ENCODE peak calls at places on chromosomes 11 and 22, in ten cellular contexts. One of them, this sample, is unnamed.

GRCh38 chr22:37607010-37607911 is 1.4 kb upstream of the GGA1 start:
- DNase-seq in AG10803: peak
- DNase-seq in bronchial epithelial cell: peak
- DNase-seq in adrenal gland: peak
- DNase-seq in astrocyte of the spinal cord: peak
- DNase-seq in RWPE1: peak
- DNase-seq in endothelial cell: peak
- DNase-seq in MM.1S: peak
- DNase-seq in H1: peak
- DNase-seq in cardiac fibroblast: peak
- DNase-seq in this sample: no peak

GRCh38 chr11:76637491-76638266 is 32.9 kb downstream of the LRRC32 start:
- DNase-seq in AG10803: no peak
- DNase-seq in bronchial epithelial cell: no peak
- DNase-seq in adrenal gland: peak
- DNase-seq in astrocyte of the spinal cord: no peak
- DNase-seq in RWPE1: no peak
- DNase-seq in endothelial cell: peak
- DNase-seq in MM.1S: no peak
- DNase-seq in H1: no peak
- DNase-seq in cardiac fibroblast: no peak
- DNase-seq in this sample: no peak

GRCh38 chr11:57248780-57249383 is 11.8 kb upstream of the APLNR start:
- DNase-seq in AG10803: peak
- DNase-seq in bronchial epithelial cell: peak
- DNase-seq in adrenal gland: peak
- DNase-seq in astrocyte of the spinal cord: peak
- DNase-seq in RWPE1: peak
- DNase-seq in endothelial cell: peak
- DNase-seq in MM.1S: peak
- DNase-seq in H1: peak
- DNase-seq in cardiac fibroblast: peak
- DNase-seq in this sample: peak

GRCh38 chr22:39650996-39651782 is 80.6 kb downstream of the CACNA1I start:
- DNase-seq in AG10803: no peak
- DNase-seq in bronchial epithelial cell: no peak
- DNase-seq in adrenal gland: no peak
- DNase-seq in astrocyte of the spinal cord: no peak
- DNase-seq in RWPE1: no peak
- DNase-seq in endothelial cell: no peak
- DNase-seq in MM.1S: no peak
- DNase-seq in H1: no peak
- DNase-seq in cardiac fibroblast: no peak
- DNase-seq in this sample: no peak

GRCh38 chr11:69055598-69056516 is 7.1 kb downstream of the TPCN2 start:
- DNase-seq in AG10803: no peak
- DNase-seq in bronchial epithelial cell: no peak
- DNase-seq in adrenal gland: no peak
- DNase-seq in astrocyte of the spinal cord: no peak
- DNase-seq in RWPE1: no peak
- DNase-seq in endothelial cell: no peak
- DNase-seq in MM.1S: peak
- DNase-seq in H1: no peak
- DNase-seq in cardiac fibroblast: no peak
- DNase-seq in this sample: no peak

GRCh38 chr11:110874651-110875050 is 162.4 kb upstream of the ARHGAP20 start:
- DNase-seq in AG10803: no peak
- DNase-seq in bronchial epithelial cell: no peak
- DNase-seq in adrenal gland: no peak
- DNase-seq in astrocyte of the spinal cord: no peak
- DNase-seq in RWPE1: no peak
- DNase-seq in endothelial cell: no peak
- DNase-seq in MM.1S: no peak
- DNase-seq in H1: no peak
- DNase-seq in cardiac fibroblast: no peak
- DNase-seq in this sample: no peak

GRCh38 chr22:31496735-31497146 is 405 bp downstream of the SFI1 start:
- DNase-seq in AG10803: peak
- DNase-seq in bronchial epithelial cell: no peak
- DNase-seq in adrenal gland: peak
- DNase-seq in astrocyte of the spinal cord: peak
- DNase-seq in RWPE1: no peak
- DNase-seq in endothelial cell: peak
- DNase-seq in MM.1S: no peak
- DNase-seq in H1: no peak
- DNase-seq in cardiac fibroblast: peak
- DNase-seq in this sample: no peak

GRCh38 chr11:69409812-69410645 is 71.4 kb upstream of the LINC01488 start:
- DNase-seq in AG10803: no peak
- DNase-seq in bronchial epithelial cell: no peak
- DNase-seq in adrenal gland: no peak
- DNase-seq in astrocyte of the spinal cord: no peak
- DNase-seq in RWPE1: no peak
- DNase-seq in endothelial cell: no peak
- DNase-seq in MM.1S: no peak
- DNase-seq in H1: no peak
- DNase-seq in cardiac fibroblast: no peak
- DNase-seq in this sample: no peak

GRCh38 chr11:88689548-88690240 is 352.2 kb upstream of the CTSC start:
- DNase-seq in AG10803: no peak
- DNase-seq in bronchial epithelial cell: no peak
- DNase-seq in adrenal gland: no peak
- DNase-seq in astrocyte of the spinal cord: no peak
- DNase-seq in RWPE1: peak
- DNase-seq in endothelial cell: no peak
- DNase-seq in MM.1S: no peak
- DNase-seq in H1: no peak
- DNase-seq in cardiac fibroblast: no peak
- DNase-seq in this sample: no peak

GRCh38 chr11:78200061-78200460 is 11.3 kb downstream of the USP35 start:
- DNase-seq in AG10803: no peak
- DNase-seq in bronchial epithelial cell: no peak
- DNase-seq in adrenal gland: peak
- DNase-seq in astrocyte of the spinal cord: no peak
- DNase-seq in RWPE1: no peak
- DNase-seq in endothelial cell: no peak
- DNase-seq in MM.1S: no peak
- DNase-seq in H1: no peak
- DNase-seq in cardiac fibroblast: no peak
- DNase-seq in this sample: no peak

GRCh38 chr22:32476286-32476685 is 1.7 kb downstream of the FBXO7 start:
- DNase-seq in AG10803: no peak
- DNase-seq in bronchial epithelial cell: no peak
- DNase-seq in adrenal gland: no peak
- DNase-seq in astrocyte of the spinal cord: no peak
- DNase-seq in RWPE1: no peak
- DNase-seq in endothelial cell: no peak
- DNase-seq in MM.1S: peak
- DNase-seq in H1: no peak
- DNase-seq in cardiac fibroblast: peak
- DNase-seq in this sample: no peak

GRCh38 chr11:119179983-119180382 is 5.3 kb upstream of the NHERF4 start:
- DNase-seq in AG10803: no peak
- DNase-seq in bronchial epithelial cell: no peak
- DNase-seq in adrenal gland: no peak
- DNase-seq in astrocyte of the spinal cord: no peak
- DNase-seq in RWPE1: no peak
- DNase-seq in endothelial cell: no peak
- DNase-seq in MM.1S: no peak
- DNase-seq in H1: no peak
- DNase-seq in cardiac fibroblast: no peak
- DNase-seq in this sample: no peak

DNA sequence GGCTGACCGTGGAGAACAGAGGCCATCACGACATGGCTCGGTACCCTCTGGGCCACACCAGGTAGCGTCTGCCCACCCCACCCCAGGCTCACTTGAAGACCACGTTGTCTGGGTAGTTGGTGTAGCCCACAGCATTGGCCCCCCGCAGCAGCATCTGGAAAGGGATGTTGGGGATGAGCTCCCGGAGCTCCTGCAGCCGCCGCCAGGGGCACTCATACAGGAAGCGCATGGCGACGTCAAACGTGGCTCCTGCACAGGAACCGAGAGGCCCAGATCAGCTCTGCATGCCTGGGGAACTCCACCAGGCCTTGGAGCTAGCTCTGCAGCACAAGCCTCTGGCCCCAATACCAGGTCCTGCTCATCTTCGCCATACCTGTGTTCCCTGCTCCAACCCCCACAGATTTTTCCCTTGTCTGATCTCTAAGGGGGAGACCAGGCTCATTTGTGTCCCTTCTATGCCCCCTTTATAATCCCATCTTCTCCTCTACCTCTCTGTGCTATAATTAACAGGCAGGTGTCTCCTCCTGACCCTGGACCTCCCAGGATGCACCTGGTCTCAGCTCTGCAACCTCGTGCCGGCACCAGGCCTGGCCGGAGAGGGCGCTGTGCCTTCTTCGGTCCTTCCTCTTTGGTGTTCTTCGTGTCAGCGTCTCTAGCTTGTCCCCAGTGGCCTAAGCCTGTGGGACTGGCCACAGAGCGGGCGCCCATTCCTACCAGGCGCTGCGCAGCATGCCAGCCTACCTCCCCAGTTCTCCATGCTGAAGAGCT is 5.0 kb upstream of the LRFN4 start:
- DNase-seq in AG10803: no peak
- DNase-seq in bronchial epithelial cell: no peak
- DNase-seq in adrenal gland: no peak
- DNase-seq in astrocyte of the spinal cord: no peak
- DNase-seq in RWPE1: no peak
- DNase-seq in endothelial cell: peak
- DNase-seq in MM.1S: peak
- DNase-seq in H1: no peak
- DNase-seq in cardiac fibroblast: no peak
- DNase-seq in this sample: no peak
- TF ChIP-seq CTCF in AG10803: no peak
- TF ChIP-seq CTCF in bronchial epithelial cell: peak
- TF ChIP-seq CTCF in adrenal gland: no peak
- TF ChIP-seq CTCF in astrocyte of the spinal cord: peak
- TF ChIP-seq CTCF in RWPE1: no peak
- TF ChIP-seq CTCF in endothelial cell: peak
- TF ChIP-seq CTCF in MM.1S: peak
- TF ChIP-seq CTCF in H1: no peak
- TF ChIP-seq CTCF in cardiac fibroblast: peak
- TF ChIP-seq CTCF in this sample: no peak

GRCh38 chr11:304915-305833 is 2.4 kb upstream of the IFITM2 start:
- DNase-seq in AG10803: peak
- DNase-seq in bronchial epithelial cell: peak
- DNase-seq in adrenal gland: peak
- DNase-seq in astrocyte of the spinal cord: peak
- DNase-seq in RWPE1: peak
- DNase-seq in endothelial cell: peak
- DNase-seq in MM.1S: peak
- DNase-seq in H1: no peak
- DNase-seq in cardiac fibroblast: peak
- DNase-seq in this sample: peak
- TF ChIP-seq CTCF in AG10803: peak
- TF ChIP-seq CTCF in bronchial epithelial cell: peak
- TF ChIP-seq CTCF in adrenal gland: peak
- TF ChIP-seq CTCF in astrocyte of the spinal cord: peak
- TF ChIP-seq CTCF in RWPE1: peak
- TF ChIP-seq CTCF in endothelial cell: no peak
- TF ChIP-seq CTCF in MM.1S: peak
- TF ChIP-seq CTCF in H1: peak
- TF ChIP-seq CTCF in cardiac fibroblast: peak
- TF ChIP-seq CTCF in this sample: peak

GRCh38 chr22:49302150-49302460 is 525.6 kb downstream of the BRD1 start:
- DNase-seq in AG10803: no peak
- DNase-seq in bronchial epithelial cell: no peak
- DNase-seq in adrenal gland: no peak
- DNase-seq in astrocyte of the spinal cord: no peak
- DNase-seq in RWPE1: no peak
- DNase-seq in endothelial cell: no peak
- DNase-seq in MM.1S: no peak
- DNase-seq in H1: no peak
- DNase-seq in cardiac fibroblast: no peak
- DNase-seq in this sample: no peak

GRCh38 chr22:49299821-49300231 is 527.8 kb downstream of the BRD1 start:
- DNase-seq in AG10803: no peak
- DNase-seq in bronchial epithelial cell: no peak
- DNase-seq in adrenal gland: no peak
- DNase-seq in astrocyte of the spinal cord: no peak
- DNase-seq in RWPE1: no peak
- DNase-seq in endothelial cell: no peak
- DNase-seq in MM.1S: no peak
- DNase-seq in H1: no peak
- DNase-seq in cardiac fibroblast: no peak
- DNase-seq in this sample: no peak

GRCh38 chr22:49301398-49302149 is 526.1 kb downstream of the BRD1 start:
- DNase-seq in AG10803: no peak
- DNase-seq in bronchial epithelial cell: no peak
- DNase-seq in adrenal gland: no peak
- DNase-seq in astrocyte of the spinal cord: no peak
- DNase-seq in RWPE1: no peak
- DNase-seq in endothelial cell: no peak
- DNase-seq in MM.1S: no peak
- DNase-seq in H1: no peak
- DNase-seq in cardiac fibroblast: no peak
- DNase-seq in this sample: no peak

GRCh38 chr22:49300241-49300640 is 527.4 kb downstream of the BRD1 start:
- DNase-seq in AG10803: no peak
- DNase-seq in bronchial epithelial cell: no peak
- DNase-seq in adrenal gland: no peak
- DNase-seq in astrocyte of the spinal cord: no peak
- DNase-seq in RWPE1: no peak
- DNase-seq in endothelial cell: no peak
- DNase-seq in MM.1S: no peak
- DNase-seq in H1: no peak
- DNase-seq in cardiac fibroblast: no peak
- DNase-seq in this sample: no peak

DNA sequence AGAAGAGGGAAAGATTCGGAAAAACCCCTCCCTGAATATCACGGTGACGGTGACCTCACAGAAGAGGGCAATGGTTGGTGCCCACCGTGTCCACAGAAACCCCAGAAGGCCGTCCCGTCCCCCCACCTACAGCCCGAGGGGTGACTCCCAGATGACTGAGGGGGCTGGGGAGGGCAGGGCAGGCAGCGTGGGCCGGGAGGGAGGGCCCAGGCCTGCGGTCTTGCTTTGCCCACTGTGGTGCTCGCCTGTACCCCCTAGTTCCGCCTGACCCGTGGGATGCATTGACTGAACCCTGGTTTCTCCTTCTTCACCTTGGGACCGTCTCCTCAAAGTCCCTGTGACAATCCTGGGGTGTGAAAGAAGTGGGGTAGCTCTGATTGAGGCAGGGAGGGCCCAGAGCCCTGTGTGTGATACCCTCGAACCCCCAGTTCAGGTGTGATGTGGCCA is 526.7 kb downstream of the BRD1 start:
- DNase-seq in AG10803: no peak
- DNase-seq in bronchial epithelial cell: no peak
- DNase-seq in adrenal gland: no peak
- DNase-seq in astrocyte of the spinal cord: no peak
- DNase-seq in RWPE1: no peak
- DNase-seq in endothelial cell: no peak
- DNase-seq in MM.1S: no peak
- DNase-seq in H1: no peak
- DNase-seq in cardiac fibroblast: no peak
- DNase-seq in this sample: no peak
- TF ChIP-seq CTCF in AG10803: no peak
- TF ChIP-seq CTCF in bronchial epithelial cell: no peak
- TF ChIP-seq CTCF in adrenal gland: no peak
- TF ChIP-seq CTCF in astrocyte of the spinal cord: no peak
- TF ChIP-seq CTCF in RWPE1: no peak
- TF ChIP-seq CTCF in endothelial cell: no peak
- TF ChIP-seq CTCF in MM.1S: no peak
- TF ChIP-seq CTCF in H1: no peak
- TF ChIP-seq CTCF in cardiac fibroblast: no peak
- TF ChIP-seq CTCF in this sample: no peak

GRCh38 chr22:49796596-49797270 is 30.9 kb downstream of the BRD1 start:
- DNase-seq in AG10803: no peak
- DNase-seq in bronchial epithelial cell: no peak
- DNase-seq in adrenal gland: no peak
- DNase-seq in astrocyte of the spinal cord: no peak
- DNase-seq in RWPE1: no peak
- DNase-seq in endothelial cell: no peak
- DNase-seq in MM.1S: no peak
- DNase-seq in H1: no peak
- DNase-seq in cardiac fibroblast: no peak
- DNase-seq in this sample: no peak
- TF ChIP-seq CTCF in AG10803: no peak
- TF ChIP-seq CTCF in bronchial epithelial cell: no peak
- TF ChIP-seq CTCF in adrenal gland: no peak
- TF ChIP-seq CTCF in astrocyte of the spinal cord: no peak
- TF ChIP-seq CTCF in RWPE1: no peak
- TF ChIP-seq CTCF in endothelial cell: no peak
- TF ChIP-seq CTCF in MM.1S: no peak
- TF ChIP-seq CTCF in H1: no peak
- TF ChIP-seq CTCF in cardiac fibroblast: no peak
- TF ChIP-seq CTCF in this sample: no peak